ENCODE peak calls at places on chromosomes 5 and 9, in seven cellular contexts. X is mesothelial cell of epicardium; W is AG10803; T is CD8-positive, alpha-beta T cell; J is PC-9; H is neural crest cell; Z is tibial artery. D is an unnamed sample.

GRCh38 chr5:121299153-121299552 is 552.5 kb upstream of the FTMT start:
- DNase-seq in X (no peak), W (no peak), T (no peak), J (no peak), H (no peak), Z (no peak), D (no peak)

GRCh38 chr5:103441523-103441922 is 121.1 kb downstream of the NUDT12 start:
- DNase-seq in X (no peak), W (no peak), T (no peak), J (no peak), H (no peak), Z (no peak), D (no peak)

GRCh38 chr5:164188733-164189148 is 683.3 kb downstream of the MAT2B start:
- DNase-seq in X (no peak), W (no peak), T (no peak), J (no peak), H (no peak), Z (no peak), D (no peak)

GRCh38 chr5:143921525-143922311 is 109.8 kb downstream of the HMHB1 start:
- DNase-seq in X (no peak), W (peak), T (no peak), J (peak), H (no peak), Z (no peak), D (no peak)

GRCh38 chr9:4796988-4797956 is 4.5 kb downstream of the RCL1 start:
- DNase-seq in X (no peak), W (peak), T (no peak), J (no peak), H (no peak), Z (no peak), D (no peak)

GRCh38 chr5:34639852-34640626 is 16.1 kb upstream of the RAI14 start:
- DNase-seq in X (no peak), W (peak), T (no peak), J (no peak), H (no peak), Z (no peak), D (no peak)

GRCh38 chr5:55533806-55534435 is 843 bp downstream of the PLPP1 start:
- DNase-seq in X (peak), W (peak), T (no peak), J (peak), H (peak), Z (peak), D (no peak)

GRCh38 chr5:1830571-1831228 is 29.5 kb downstream of the NDUFS6 start:
- DNase-seq in X (no peak), W (no peak), T (no peak), J (no peak), H (no peak), Z (no peak), D (no peak)

GRCh38 chr5:51997908-51998307 is 614.7 kb downstream of the ISL1 start:
- DNase-seq in X (no peak), W (no peak), T (no peak), J (no peak), H (no peak), Z (no peak), D (no peak)

GRCh38 chr9:17082343-17082742 is 52.5 kb upstream of the CNTLN start:
- DNase-seq in X (no peak), W (peak), T (no peak), J (no peak), H (peak), Z (no peak), D (no peak)

GRCh38 chr5:81207009-81207408 is 26.1 kb upstream of the CKMT2 start:
- DNase-seq in X (no peak), W (peak), T (no peak), J (no peak), H (no peak), Z (no peak), D (no peak)

GRCh38 chr5:56305551-56305950 is 72.4 kb upstream of the ANKRD55 start:
- DNase-seq in X (no peak), W (peak), T (no peak), J (no peak), H (no peak), Z (no peak), D (no peak)

GRCh38 chr9:4494337-4494736 is 4.1 kb downstream of the SLC1A1 start:
- DNase-seq in X (no peak), W (no peak), T (no peak), J (no peak), H (no peak), Z (no peak), D (no peak)

GRCh38 chr5:107948377-107948776 is 277.6 kb upstream of the EFNA5 start:
- DNase-seq in X (no peak), W (no peak), T (no peak), J (no peak), H (no peak), Z (no peak), D (no peak)

GRCh38 chr9:135062254-135062653 is 25.2 kb upstream of the OLFM1 start:
- DNase-seq in X (no peak), W (no peak), T (no peak), J (no peak), H (no peak), Z (no peak), D (no peak)

GRCh38 chr5:31761877-31762276 is 122.9 kb downstream of the PDZD2 start:
- DNase-seq in X (no peak), W (no peak), T (no peak), J (no peak), H (no peak), Z (no peak), D (no peak)

GRCh38 chr5:139016186-139016585 is 141.1 kb upstream of the LRRTM2 start:
- DNase-seq in X (no peak), W (no peak), T (no peak), J (no peak), H (no peak), Z (no peak), D (no peak)

GRCh38 chr5:141875022-141875740 is 3.0 kb downstream of the PCDH1 start:
- DNase-seq in X (no peak), W (no peak), T (no peak), J (no peak), H (no peak), Z (no peak), D (no peak)

GRCh38 chr5:7597058-7597457 is 201.1 kb downstream of the ADCY2 start:
- DNase-seq in X (no peak), W (no peak), T (no peak), J (no peak), H (no peak), Z (no peak), D (no peak)

GRCh38 chr9:34995288-34996060 is 5.9 kb downstream of the DNAJB5 start:
- DNase-seq in X (no peak), W (peak), T (no peak), J (no peak), H (no peak), Z (no peak), D (no peak)

GRCh38 chr5:151315998-151316597 is 12.5 kb upstream of the SLC36A3 start:
- DNase-seq in X (peak), W (peak), T (no peak), J (peak), H (peak), Z (peak), D (peak)

GRCh38 chr5:16994576-16994975 is 58.5 kb upstream of the MYO10 start:
- DNase-seq in X (no peak), W (no peak), T (no peak), J (no peak), H (peak), Z (no peak), D (no peak)

GRCh38 chr5:109740329-109740728 is 50.6 kb downstream of the MAN2A1 start:
- DNase-seq in X (no peak), W (no peak), T (no peak), J (no peak), H (no peak), Z (no peak), D (no peak)

GRCh38 chr9:70746316-70746715 is 331.9 kb upstream of the KLF9 start:
- DNase-seq in X (no peak), W (no peak), T (no peak), J (no peak), H (no peak), Z (no peak), D (no peak)

GRCh38 chr5:137320056-137321045 is 178.8 kb downstream of the SPOCK1 start:
- DNase-seq in X (no peak), W (peak), T (no peak), J (peak), H (peak), Z (no peak), D (no peak)

GRCh38 chr5:62371409-62371808 is 32.3 kb downstream of the DIMT1 start:
- DNase-seq in X (no peak), W (peak), T (no peak), J (no peak), H (no peak), Z (no peak), D (no peak)

GRCh38 chr9:118693645-118694044 is 675.6 kb downstream of the BRINP1 start:
- DNase-seq in X (no peak), W (no peak), T (no peak), J (no peak), H (no peak), Z (no peak), D (no peak)

GRCh38 chr9:128103589-128103962 is 24.0 kb downstream of the PTGES2 start:
- DNase-seq in X (no peak), W (no peak), T (peak), J (no peak), H (no peak), Z (no peak), D (no peak)

GRCh38 chr9:98929866-98930265 is 13.8 kb upstream of the COL15A1 start:
- DNase-seq in X (no peak), W (no peak), T (no peak), J (no peak), H (no peak), Z (no peak), D (no peak)

GRCh38 chr5:9335754-9336495 is 209.9 kb downstream of the SEMA5A start:
- DNase-seq in X (no peak), W (peak), T (no peak), J (no peak), H (no peak), Z (no peak), D (no peak)

GRCh38 chr5:124902097-124902821 is 155.8 kb upstream of the ZNF608 start:
- DNase-seq in X (no peak), W (peak), T (no peak), J (no peak), H (no peak), Z (peak), D (peak)

GRCh38 chr5:134106991-134107701 is 7.3 kb upstream of the TCF7 start:
- DNase-seq in X (no peak), W (no peak), T (no peak), J (no peak), H (no peak), Z (no peak), D (no peak)

GRCh38 chr5:58773744-58774441 is 191.0 kb downstream of the RAB3C start:
- DNase-seq in X (no peak), W (no peak), T (no peak), J (no peak), H (no peak), Z (no peak), D (no peak)

GRCh38 chr5:75671506-75671905 is 45.7 kb downstream of the POC5 start:
- DNase-seq in X (no peak), W (no peak), T (no peak), J (no peak), H (no peak), Z (no peak), D (no peak)

GRCh38 chr5:32272746-32273145 is 40.0 kb downstream of the MTMR12 start:
- DNase-seq in X (no peak), W (no peak), T (no peak), J (no peak), H (no peak), Z (no peak), D (no peak)

DNA sequence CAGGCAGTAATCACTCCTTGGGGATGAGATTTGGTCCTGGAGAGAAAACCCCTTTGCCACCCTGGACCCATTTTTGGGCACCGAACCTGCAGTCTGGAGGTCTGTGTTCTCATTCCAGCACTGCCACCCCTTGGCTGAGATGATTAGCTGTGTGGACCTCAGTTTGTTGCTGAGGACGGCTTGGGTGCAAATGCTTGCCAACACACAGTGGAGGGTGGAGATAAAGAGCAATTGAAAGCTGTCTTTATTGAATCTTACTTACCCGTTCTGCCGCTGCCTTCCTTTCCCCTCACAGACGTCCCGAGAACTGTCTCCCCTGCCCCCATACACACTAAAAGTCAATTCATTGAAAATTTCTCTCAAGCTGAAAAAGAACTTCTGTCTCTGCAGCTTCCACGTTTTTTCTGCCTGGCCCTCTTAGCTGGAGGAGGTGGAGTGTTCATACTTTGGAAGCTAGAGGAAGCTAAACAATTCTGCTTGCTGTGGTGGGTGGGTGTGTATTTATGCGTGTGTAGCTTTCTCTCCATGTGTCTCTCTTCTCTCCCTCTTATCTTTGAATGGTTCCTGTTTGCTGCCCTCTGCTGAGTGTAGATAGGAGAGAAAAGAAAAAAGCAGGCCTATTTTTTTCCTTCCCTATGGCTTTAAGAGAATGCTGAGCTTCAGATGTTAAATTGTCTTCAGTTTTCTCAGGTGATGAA is 6.6 kb downstream of the GALNT10 start:
- DNase-seq in X (no peak), W (peak), T (no peak), J (peak), H (no peak), Z (no peak), D (no peak)
- TF ChIP-seq CTCF in X (no peak), W (peak), T (no peak), J (peak), H (peak), Z (no peak), D (no peak)

DNA sequence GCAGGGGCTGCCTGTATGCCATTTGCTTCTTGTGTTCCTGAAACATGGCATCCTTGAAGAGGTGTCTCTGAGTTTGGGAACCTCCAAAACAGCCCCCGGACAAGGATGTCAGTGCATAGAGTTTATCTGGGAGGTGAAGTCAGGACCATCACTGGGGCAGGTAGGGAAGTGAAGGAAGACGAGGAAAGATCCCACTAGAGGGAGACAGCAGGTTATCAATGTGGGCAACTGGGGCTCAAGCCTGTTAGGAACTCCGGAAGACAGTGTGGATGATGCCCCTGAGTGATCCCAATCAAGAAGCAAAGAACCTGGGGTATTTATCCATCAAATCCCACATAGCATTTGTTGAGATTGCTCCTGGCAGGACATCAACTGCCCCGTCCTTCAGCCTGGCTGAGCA is 233.1 kb downstream of the AGTPBP1 start:
- DNase-seq in X (no peak), W (no peak), T (no peak), J (no peak), H (no peak), Z (no peak), D (no peak)
- TF ChIP-seq CTCF in X (no peak), W (peak), T (no peak), J (peak), H (no peak), Z (no peak), D (no peak)

GRCh38 chr9:81522721-81523551 is 166.4 kb downstream of the TLE1 start:
- DNase-seq in X (no peak), W (peak), T (no peak), J (no peak), H (no peak), Z (no peak), D (no peak)
- TF ChIP-seq CTCF in X (no peak), W (peak), T (no peak), J (peak), H (peak), Z (peak), D (no peak)

GRCh38 chr5:36756089-36756488 is 120.5 kb upstream of the NIPBL start:
- DNase-seq in X (no peak), W (no peak), T (no peak), J (no peak), H (no peak), Z (no peak), D (no peak)

GRCh38 chr5:36755340-36755739 is 121.2 kb upstream of the NIPBL start:
- DNase-seq in X (no peak), W (no peak), T (no peak), J (no peak), H (no peak), Z (no peak), D (no peak)

GRCh38 chr5:36756848-36757247 is 119.7 kb upstream of the NIPBL start:
- DNase-seq in X (no peak), W (no peak), T (no peak), J (no peak), H (no peak), Z (no peak), D (no peak)

DNA sequence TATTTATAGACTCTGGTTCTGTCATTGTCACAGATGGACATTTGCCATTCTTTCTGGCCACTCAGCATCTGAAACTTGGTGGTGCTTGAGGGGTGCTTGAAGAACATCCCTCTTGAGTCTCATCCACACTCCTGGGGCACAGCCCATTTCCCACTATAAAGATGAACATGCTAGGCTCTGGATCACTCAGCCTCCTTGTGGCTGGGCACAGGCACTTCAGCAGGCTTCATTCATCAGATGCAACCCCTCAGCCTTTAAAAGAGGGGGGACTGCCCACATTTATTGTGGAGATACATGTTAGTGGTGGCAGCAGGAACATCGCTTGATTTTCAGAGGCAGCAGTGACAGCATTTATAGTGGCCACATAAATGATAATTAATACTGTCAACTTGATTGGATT is 124.7 kb upstream of the NIPBL start:
- DNase-seq in X (no peak), W (no peak), T (no peak), J (no peak), H (no peak), Z (no peak), D (no peak)
- TF ChIP-seq CTCF in X (no peak), W (peak), T (no peak), J (peak), H (peak), Z (no peak), D (no peak)

DNA sequence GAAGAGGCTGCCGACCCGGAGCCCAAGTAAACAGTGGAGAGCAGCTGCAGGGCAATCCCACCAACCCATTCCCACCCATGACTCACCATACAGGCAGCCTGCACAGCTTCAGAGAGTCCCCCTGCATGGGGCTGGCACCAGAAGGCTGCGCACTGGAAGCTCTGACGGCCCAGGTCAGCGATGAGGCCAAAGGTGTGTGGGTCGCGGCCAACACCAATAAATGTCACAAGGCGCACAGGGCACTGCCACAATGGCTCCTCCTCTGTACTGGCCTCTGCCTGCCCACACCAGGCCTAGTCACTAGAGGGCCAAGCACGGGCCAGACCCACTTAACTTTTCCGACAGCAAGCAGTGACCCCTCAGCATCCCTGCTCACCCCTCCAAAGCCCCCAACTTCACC is 3.0 kb upstream of the SRA1 start:
- DNase-seq in X (no peak), W (no peak), T (no peak), J (no peak), H (no peak), Z (no peak), D (no peak)
- TF ChIP-seq CTCF in X (no peak), W (no peak), T (no peak), J (no peak), H (no peak), Z (no peak), D (no peak)